ENCODE peak calls at places on chromosomes 3 and 15, in four cellular contexts. One of them, this sample, is unnamed.

GRCh38 chr3:49500408-49501257 is 30.6 kb downstream of the DAG1 start:
- DNase-seq in GM12878: no peak
- DNase-seq in K562: peak; percentile 33
- DNase-seq in HepG2: peak; percentile 89
- DNase-seq in this sample: no peak

GRCh38 chr15:88741046-88741445 is 62.2 kb upstream of the ACAN start:
- DNase-seq in GM12878: no peak
- DNase-seq in HepG2: no peak
- DNase-seq in K562: no peak
- DNase-seq in this sample: no peak

GRCh38 chr15:97168704-97169475 is 791.6 kb upstream of the ARRDC4 start:
- DNase-seq in GM12878: no peak
- DNase-seq in HepG2: no peak
- DNase-seq in K562: no peak
- DNase-seq in this sample: no peak

GRCh38 chr3:38205472-38205805 is 40.1 kb downstream of the OXSR1 start:
- DNase-seq in HepG2: no peak
- DNase-seq in K562: no peak
- DNase-seq in GM12878: no peak
- DNase-seq in this sample: no peak

GRCh38 chr15:89893027-89893426 is 767 bp downstream of the AP3S2 start:
- DNase-seq in K562: no peak
- DNase-seq in HepG2: no peak
- DNase-seq in GM12878: no peak
- DNase-seq in this sample: no peak

GRCh38 chr15:65337436-65338070 is 33.1 kb downstream of the RNU5B-1 start:
- DNase-seq in K562: no peak
- DNase-seq in HepG2: no peak
- DNase-seq in GM12878: no peak
- DNase-seq in this sample: no peak

GRCh38 chr3:5021571-5022092 is 42.4 kb downstream of the BHLHE40 start:
- DNase-seq in K562: no peak
- DNase-seq in HepG2: peak; percentile 25
- DNase-seq in GM12878: no peak
- DNase-seq in this sample: no peak

GRCh38 chr15:90097475-90097874 is 4.8 kb downstream of the IDH2 start:
- DNase-seq in HepG2: no peak
- DNase-seq in GM12878: peak; percentile 88
- DNase-seq in K562: no peak
- DNase-seq in this sample: no peak

GRCh38 chr3:87426916-87427315 is 150.5 kb upstream of the POU1F1 start:
- DNase-seq in K562: no peak
- DNase-seq in HepG2: no peak
- DNase-seq in GM12878: no peak
- DNase-seq in this sample: no peak

GRCh38 chr15:52115598-52116427 is 3.2 kb upstream of the BCL2L10 start:
- DNase-seq in K562: no peak
- DNase-seq in HepG2: peak; percentile 88
- DNase-seq in GM12878: no peak
- DNase-seq in this sample: no peak

GRCh38 chr15:52113246-52113645 is 671 bp upstream of the BCL2L10 start:
- DNase-seq in GM12878: no peak
- DNase-seq in K562: no peak
- DNase-seq in HepG2: no peak
- DNase-seq in this sample: no peak

GRCh38 chr15:52114256-52114655 is 1.7 kb upstream of the BCL2L10 start:
- DNase-seq in GM12878: no peak
- DNase-seq in K562: no peak
- DNase-seq in HepG2: no peak
- DNase-seq in this sample: no peak

GRCh38 chr15:52113708-52114107 is 1.1 kb upstream of the BCL2L10 start:
- DNase-seq in GM12878: no peak
- DNase-seq in K562: no peak
- DNase-seq in HepG2: no peak
- DNase-seq in this sample: no peak

DNA sequence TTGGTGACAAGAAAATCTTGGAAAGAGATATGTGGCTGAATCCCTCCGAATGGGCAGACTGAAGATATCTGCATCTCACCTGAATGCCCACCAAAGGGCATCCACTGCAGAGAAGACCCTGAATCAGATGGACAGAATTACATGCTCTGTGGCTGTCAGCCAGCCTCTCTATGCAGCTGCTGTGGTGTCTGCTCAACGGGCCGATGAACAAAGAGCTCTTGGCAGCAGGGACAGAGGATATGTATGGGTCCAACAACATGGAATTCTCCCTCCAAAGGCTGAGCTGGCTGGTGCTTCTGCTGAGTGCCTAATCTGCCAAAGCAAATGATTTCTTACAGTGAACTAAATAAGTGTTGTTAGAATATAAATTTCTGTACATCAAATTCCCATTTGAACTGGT is 2.1 kb upstream of the BCL2L10 start:
- DNase-seq in GM12878: no peak
- DNase-seq in K562: no peak
- DNase-seq in HepG2: no peak
- DNase-seq in this sample: no peak
- TF ChIP-seq FOXK2 in GM12878: no peak
- TF ChIP-seq FOXK2 in K562: no peak
- TF ChIP-seq FOXK2 in HepG2: no peak
- TF ChIP-seq FOXK2 in this sample: no peak

DNA sequence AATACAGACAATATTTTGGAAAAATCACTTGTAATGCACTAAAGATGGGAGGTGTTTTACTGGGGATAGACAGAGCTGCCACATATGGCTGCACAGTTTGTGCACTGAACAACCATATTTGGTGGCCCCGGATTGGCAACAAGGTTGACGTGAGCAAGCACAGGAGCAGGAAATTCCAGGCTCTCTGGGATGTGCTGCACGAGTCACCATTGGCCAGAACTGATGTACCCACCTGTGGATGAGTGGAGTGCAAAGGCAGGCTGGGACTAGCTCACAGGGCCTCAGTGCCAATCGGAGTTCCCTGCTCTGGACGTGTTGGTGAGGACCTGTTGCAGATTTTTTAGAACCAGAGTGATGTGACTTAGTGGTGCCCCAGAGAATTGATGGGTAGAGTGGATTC is 42.0 kb upstream of the SCAANT1 start:
- DNase-seq in HepG2: no peak
- DNase-seq in K562: no peak
- DNase-seq in GM12878: no peak
- DNase-seq in this sample: no peak
- TF ChIP-seq FOXK2 in HepG2: no peak
- TF ChIP-seq FOXK2 in K562: no peak
- TF ChIP-seq FOXK2 in GM12878: no peak
- TF ChIP-seq FOXK2 in this sample: no peak

DNA sequence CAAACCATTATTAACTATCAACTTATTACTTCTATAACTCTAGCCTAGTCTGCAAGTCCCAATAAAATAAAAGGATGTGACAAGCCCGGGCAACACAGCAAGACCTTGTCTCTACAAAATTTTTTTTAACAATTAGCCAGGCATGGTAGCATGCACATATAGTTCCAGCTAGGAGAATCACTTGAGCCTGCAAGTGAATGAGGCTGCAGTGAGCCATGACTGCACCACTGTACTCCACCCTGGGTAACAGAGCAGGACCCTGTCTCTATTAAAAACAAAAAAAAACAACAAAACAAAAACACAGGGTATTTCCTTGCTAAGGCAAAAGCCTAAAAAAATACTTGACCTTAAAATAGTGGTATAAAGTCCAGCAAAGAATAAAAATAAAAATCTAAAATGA is 31.4 kb downstream of the ANKRD28 start:
- DNase-seq in K562: no peak
- DNase-seq in GM12878: no peak
- DNase-seq in HepG2: no peak
- DNase-seq in this sample: no peak
- TF ChIP-seq FOXK2 in K562: no peak
- TF ChIP-seq FOXK2 in GM12878: no peak
- TF ChIP-seq FOXK2 in HepG2: no peak
- TF ChIP-seq FOXK2 in this sample: no peak

GRCh38 chr3:195407511-195408409 is 35.1 kb downstream of the ACAP2 start:
- DNase-seq in HepG2: no peak
- DNase-seq in GM12878: no peak
- DNase-seq in K562: no peak
- DNase-seq in this sample: no peak
- TF ChIP-seq FOXK2 in HepG2: no peak
- TF ChIP-seq FOXK2 in GM12878: no peak
- TF ChIP-seq FOXK2 in K562: no peak
- TF ChIP-seq FOXK2 in this sample: no peak

DNA sequence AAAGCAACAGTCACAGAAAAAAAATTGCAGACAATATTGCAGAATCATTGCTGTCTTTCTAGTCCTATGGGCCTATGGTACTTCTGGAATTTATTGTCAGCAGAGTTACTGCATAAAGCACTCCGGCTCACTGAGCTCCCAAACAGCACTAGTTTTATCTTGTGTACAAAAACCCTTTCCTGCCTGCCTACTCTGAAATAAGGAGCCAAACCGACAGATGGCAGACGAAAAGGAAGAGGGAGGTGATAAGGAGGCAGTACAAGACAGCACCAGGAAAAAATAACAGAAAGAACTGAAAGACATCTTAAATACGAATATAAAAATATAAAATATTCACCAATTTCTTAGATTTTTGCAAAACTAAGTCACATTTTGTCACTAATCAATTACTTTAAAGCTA is 15.6 kb downstream of the HERC1 start:
- DNase-seq in K562: peak; percentile 32
- DNase-seq in HepG2: no peak
- DNase-seq in GM12878: no peak
- DNase-seq in this sample: no peak
- TF ChIP-seq FOXK2 in K562: peak; percentile 92
- TF ChIP-seq FOXK2 in HepG2: no peak
- TF ChIP-seq FOXK2 in GM12878: no peak
- TF ChIP-seq FOXK2 in this sample: no peak

GRCh38 chr15:57485869-57486268 is 105.8 kb upstream of the MYZAP start:
- DNase-seq in GM12878: no peak
- DNase-seq in HepG2: peak; percentile 81
- DNase-seq in K562: no peak
- DNase-seq in this sample: no peak
- TF ChIP-seq FOXK2 in GM12878: no peak
- TF ChIP-seq FOXK2 in HepG2: no peak
- TF ChIP-seq FOXK2 in K562: no peak
- TF ChIP-seq FOXK2 in this sample: no peak

GRCh38 chr3:190496859-190497258 is 17.0 kb upstream of the IL1RAP start:
- DNase-seq in GM12878: no peak
- DNase-seq in K562: no peak
- DNase-seq in HepG2: no peak
- DNase-seq in this sample: no peak

GRCh38 chr3:190495796-190496195 is 18.1 kb upstream of the IL1RAP start:
- DNase-seq in HepG2: no peak
- DNase-seq in GM12878: no peak
- DNase-seq in K562: no peak
- DNase-seq in this sample: no peak

GRCh38 chr3:190499157-190499556 is 14.7 kb upstream of the IL1RAP start:
- DNase-seq in HepG2: no peak
- DNase-seq in K562: no peak
- DNase-seq in GM12878: no peak
- DNase-seq in this sample: no peak

GRCh38 chr3:190498293-190498692 is 15.6 kb upstream of the IL1RAP start:
- DNase-seq in GM12878: no peak
- DNase-seq in K562: no peak
- DNase-seq in HepG2: no peak
- DNase-seq in this sample: no peak

DNA sequence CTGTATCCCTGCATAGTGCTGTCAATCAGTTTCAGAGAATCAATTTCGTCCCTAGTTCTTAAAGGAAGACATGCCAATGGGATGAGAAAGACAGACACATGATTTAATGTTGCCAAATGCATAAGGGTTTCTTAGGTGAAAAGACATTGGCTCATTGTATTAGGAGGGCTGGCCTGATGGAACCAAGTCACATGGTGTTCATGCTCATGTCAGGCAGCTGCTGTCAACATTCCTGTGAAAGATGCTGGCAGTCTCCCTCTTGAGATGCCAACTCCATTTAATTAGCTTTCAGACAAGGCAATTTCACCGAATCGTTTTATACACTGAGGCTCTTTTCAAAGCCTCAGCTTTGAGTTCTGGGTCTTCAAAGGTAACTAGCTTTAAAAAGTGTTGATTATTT is 16.1 kb upstream of the IL1RAP start:
- DNase-seq in K562: no peak
- DNase-seq in GM12878: no peak
- DNase-seq in HepG2: no peak
- DNase-seq in this sample: no peak
- TF ChIP-seq FOXK2 in K562: no peak
- TF ChIP-seq FOXK2 in GM12878: no peak
- TF ChIP-seq FOXK2 in HepG2: no peak
- TF ChIP-seq FOXK2 in this sample: no peak

GRCh38 chr3:83093222-83093572 is 1331.8 kb upstream of the GBE1 start:
- DNase-seq in K562: no peak
- DNase-seq in HepG2: no peak
- DNase-seq in GM12878: no peak
- DNase-seq in this sample: no peak
- TF ChIP-seq FOXK2 in K562: no peak
- TF ChIP-seq FOXK2 in HepG2: no peak
- TF ChIP-seq FOXK2 in GM12878: no peak
- TF ChIP-seq FOXK2 in this sample: no peak

This sample was measured in HEK293T.